ENCODE peak calls at places on chromosomes 5 and 9, in five cellular contexts. One of them, this sample, is unnamed.

GRCh38 chr5:81393783-81394718 is at the start of gene ACOT12:
- DNase-seq in K562: no peak
- DNase-seq in HepG2: no peak
- DNase-seq in GM12878: no peak
- DNase-seq in H1: no peak
- DNase-seq in this sample: no peak

GRCh38 chr5:160287378-160288051 is 24.8 kb downstream of the CCNJL start:
- DNase-seq in H1: peak; percentile 91
- DNase-seq in K562: no peak
- DNase-seq in HepG2: peak; percentile 62
- DNase-seq in GM12878: no peak
- DNase-seq in this sample: no peak

GRCh38 chr5:62029303-62029702 is 276.7 kb upstream of the KIF2A start:
- DNase-seq in K562: no peak
- DNase-seq in GM12878: no peak
- DNase-seq in H1: no peak
- DNase-seq in HepG2: no peak
- DNase-seq in this sample: no peak

GRCh38 chr5:158838788-158839187 is 260.9 kb downstream of the EBF1 start:
- DNase-seq in HepG2: no peak
- DNase-seq in H1: no peak
- DNase-seq in K562: no peak
- DNase-seq in GM12878: no peak
- DNase-seq in this sample: no peak

GRCh38 chr9:16413509-16414016 is 456.9 kb downstream of the BNC2 start:
- DNase-seq in H1: no peak
- DNase-seq in GM12878: no peak
- DNase-seq in HepG2: peak; percentile 95
- DNase-seq in K562: no peak
- DNase-seq in this sample: no peak

GRCh38 chr5:1245901-1246576 is 20.9 kb downstream of the SLC6A18 start:
- DNase-seq in GM12878: no peak
- DNase-seq in K562: no peak
- DNase-seq in HepG2: no peak
- DNase-seq in H1: no peak
- DNase-seq in this sample: no peak

GRCh38 chr5:123708074-123708806 is 196.3 kb downstream of the CSNK1G3 start:
- DNase-seq in K562: no peak
- DNase-seq in GM12878: no peak
- DNase-seq in HepG2: no peak
- DNase-seq in H1: no peak
- DNase-seq in this sample: no peak

GRCh38 chr5:62083661-62084060 is 222.3 kb upstream of the KIF2A start:
- DNase-seq in H1: no peak
- DNase-seq in HepG2: no peak
- DNase-seq in K562: no peak
- DNase-seq in GM12878: no peak
- DNase-seq in this sample: no peak

GRCh38 chr9:12963537-12963936 is 188.7 kb downstream of the LURAP1L start:
- DNase-seq in H1: no peak
- DNase-seq in K562: no peak
- DNase-seq in GM12878: no peak
- DNase-seq in HepG2: no peak
- DNase-seq in this sample: no peak

GRCh38 chr5:86644843-86645242 is 27.1 kb downstream of the COX7C start:
- DNase-seq in K562: no peak
- DNase-seq in GM12878: no peak
- DNase-seq in H1: no peak
- DNase-seq in HepG2: no peak
- DNase-seq in this sample: no peak

GRCh38 chr5:5104550-5104949 is 35.6 kb upstream of the ADAMTS16 start:
- DNase-seq in H1: no peak
- DNase-seq in GM12878: no peak
- DNase-seq in K562: no peak
- DNase-seq in HepG2: no peak
- DNase-seq in this sample: no peak

GRCh38 chr5:91194861-91195460 is 188.2 kb downstream of the ARRDC3 start:
- DNase-seq in GM12878: no peak
- DNase-seq in K562: no peak
- DNase-seq in HepG2: no peak
- DNase-seq in H1: no peak
- DNase-seq in this sample: no peak

DNA sequence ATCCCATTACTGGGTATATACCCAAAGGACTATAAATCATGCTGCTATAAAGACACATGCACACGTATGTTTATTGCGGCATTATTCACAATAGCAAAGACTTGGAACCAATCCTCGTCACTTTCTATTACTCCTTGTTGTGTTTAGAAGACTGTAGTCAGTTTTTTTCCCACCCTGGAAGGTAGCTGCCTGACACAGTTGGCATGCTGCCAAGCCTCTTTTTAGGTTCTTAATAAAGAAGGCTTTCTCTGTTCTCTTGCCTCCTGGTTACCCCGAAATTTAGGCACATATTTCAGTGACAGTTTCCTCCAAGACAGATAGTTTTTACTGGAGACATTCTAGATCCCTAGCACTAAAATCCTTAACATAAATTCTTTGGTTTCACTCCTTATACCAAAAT is 205.4 kb upstream of the PCSK5 start:
- DNase-seq in H1: no peak
- DNase-seq in HepG2: no peak
- DNase-seq in GM12878: no peak
- DNase-seq in K562: no peak
- DNase-seq in this sample: no peak
- TF ChIP-seq SP1 in H1: no peak
- TF ChIP-seq SP1 in HepG2: no peak
- TF ChIP-seq SP1 in GM12878: no peak
- TF ChIP-seq SP1 in K562: no peak
- TF ChIP-seq SP1 in this sample: no peak

GRCh38 chr5:82404382-82404945 is 126.3 kb upstream of the RPS23 start:
- DNase-seq in K562: no peak
- DNase-seq in H1: no peak
- DNase-seq in GM12878: no peak
- DNase-seq in HepG2: no peak
- DNase-seq in this sample: no peak

GRCh38 chr5:82406200-82406773 is 128.1 kb upstream of the RPS23 start:
- DNase-seq in H1: no peak
- DNase-seq in HepG2: no peak
- DNase-seq in GM12878: no peak
- DNase-seq in K562: no peak
- DNase-seq in this sample: no peak

GRCh38 chr5:82403724-82404123 is 125.6 kb upstream of the RPS23 start:
- DNase-seq in HepG2: no peak
- DNase-seq in H1: no peak
- DNase-seq in GM12878: no peak
- DNase-seq in K562: no peak
- DNase-seq in this sample: no peak

GRCh38 chr5:82405166-82405565 is 127.0 kb upstream of the RPS23 start:
- DNase-seq in HepG2: no peak
- DNase-seq in GM12878: no peak
- DNase-seq in K562: no peak
- DNase-seq in H1: no peak
- DNase-seq in this sample: no peak

DNA sequence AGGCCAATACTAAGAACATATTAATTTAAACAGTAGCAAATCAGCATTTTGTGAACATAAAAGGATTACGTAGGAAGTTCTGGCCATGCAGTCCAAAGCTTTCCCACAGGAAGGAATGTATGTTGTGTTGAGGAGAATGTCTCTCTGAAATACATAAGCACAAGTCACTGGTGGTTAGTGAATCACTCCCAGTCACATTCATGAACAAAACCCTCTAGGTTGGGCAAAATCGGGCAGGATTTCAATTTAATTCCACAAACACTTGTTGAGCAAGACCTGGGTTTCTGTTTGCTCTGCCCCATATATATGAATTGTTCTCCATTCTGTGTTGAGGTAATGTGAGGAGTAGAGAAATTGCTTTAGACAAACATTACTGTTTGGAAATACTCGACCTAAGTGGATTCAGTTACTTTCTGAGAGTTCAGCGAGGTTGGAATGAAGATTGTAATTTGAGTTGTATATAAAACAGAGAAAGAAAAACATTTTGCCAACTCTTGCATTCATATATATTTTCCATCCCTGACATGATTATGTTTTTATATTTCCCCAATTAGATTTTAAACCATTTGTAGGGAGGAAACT is 127.6 kb upstream of the RPS23 start:
- DNase-seq in H1: no peak
- DNase-seq in HepG2: peak; percentile 63
- DNase-seq in K562: no peak
- DNase-seq in GM12878: no peak
- DNase-seq in this sample: no peak
- H3K27ac ChIP-seq in H1: no peak overlapping the region
- H3K27ac ChIP-seq in HepG2: no peak overlapping the region
- H3K27ac ChIP-seq in K562: no peak overlapping the region
- H3K27ac ChIP-seq in GM12878: no peak overlapping the region
- H3K27ac ChIP-seq in this sample: no peak overlapping the region

GRCh38 chr5:96716716-96717115 is 54.5 kb downstream of the CAST start:
- DNase-seq in K562: no peak
- DNase-seq in H1: no peak
- DNase-seq in GM12878: no peak
- DNase-seq in HepG2: no peak
- DNase-seq in this sample: no peak

GRCh38 chr5:96712100-96712746 is 50.0 kb downstream of the CAST start:
- DNase-seq in K562: no peak
- DNase-seq in H1: no peak
- DNase-seq in HepG2: no peak
- DNase-seq in GM12878: no peak
- DNase-seq in this sample: no peak

GRCh38 chr5:96714450-96714849 is 52.3 kb downstream of the CAST start:
- DNase-seq in GM12878: no peak
- DNase-seq in K562: no peak
- DNase-seq in H1: no peak
- DNase-seq in HepG2: no peak
- DNase-seq in this sample: no peak

GRCh38 chr5:96716007-96716406 is 53.8 kb downstream of the CAST start:
- DNase-seq in H1: no peak
- DNase-seq in K562: no peak
- DNase-seq in GM12878: no peak
- DNase-seq in HepG2: no peak
- DNase-seq in this sample: no peak

GRCh38 chr5:96714951-96715451 is 52.8 kb downstream of the CAST start:
- DNase-seq in H1: no peak
- DNase-seq in GM12878: no peak
- DNase-seq in HepG2: peak; percentile 96
- DNase-seq in K562: peak; percentile 28
- DNase-seq in this sample: peak; percentile 58
- TF ChIP-seq POLR2AphosphoS5 in H1: no peak
- TF ChIP-seq POLR2AphosphoS5 in GM12878: no peak
- TF ChIP-seq POLR2AphosphoS5 in HepG2: no peak
- TF ChIP-seq POLR2AphosphoS5 in K562: no peak
- TF ChIP-seq POLR2AphosphoS5 in this sample: no peak

GRCh38 chr9:109513871-109514270 is 15.8 kb upstream of the PTPN3 start:
- DNase-seq in H1: no peak
- DNase-seq in HepG2: no peak
- DNase-seq in K562: no peak
- DNase-seq in GM12878: no peak
- DNase-seq in this sample: no peak
- TF ChIP-seq SP1 in H1: no peak
- TF ChIP-seq SP1 in HepG2: no peak
- TF ChIP-seq SP1 in K562: no peak
- TF ChIP-seq SP1 in GM12878: no peak
- TF ChIP-seq SP1 in this sample: no peak

DNA sequence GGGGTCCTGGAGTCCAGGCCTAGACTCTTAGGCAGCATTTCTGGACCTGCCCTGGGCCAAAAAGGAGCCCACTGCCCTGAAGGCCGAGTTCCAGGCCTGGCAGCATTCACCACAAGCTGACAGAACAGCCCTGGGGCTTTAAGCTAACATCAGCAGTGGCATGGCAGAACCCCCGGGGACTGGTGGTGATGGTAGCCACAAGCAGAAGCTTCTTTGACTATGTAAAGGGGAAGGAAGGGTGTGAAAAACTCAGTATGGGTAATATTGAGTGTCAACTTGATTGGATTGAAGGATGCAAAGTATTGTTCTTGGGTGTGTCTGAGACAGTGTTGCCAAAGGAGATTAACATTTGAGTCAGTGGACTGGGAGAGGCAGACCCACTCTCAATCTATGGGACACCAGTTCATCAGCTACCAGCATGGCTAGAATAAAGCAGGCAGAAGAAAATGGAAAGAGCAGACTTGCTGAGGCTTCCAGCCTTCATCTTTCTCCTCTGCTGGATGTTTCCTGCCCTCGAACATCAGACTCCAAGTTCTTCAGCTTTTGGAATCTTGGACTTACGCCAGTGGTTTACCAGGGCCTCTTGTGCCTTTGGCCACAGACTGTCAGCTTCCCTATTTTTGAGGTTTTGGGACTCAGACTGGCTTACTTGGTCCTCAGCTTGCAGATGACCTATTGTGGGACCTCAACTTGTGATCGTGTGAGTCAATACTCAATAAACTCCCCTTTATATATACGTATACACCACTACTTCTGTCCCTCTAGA is 661.0 kb upstream of the C9orf72 start:
- DNase-seq in K562: no peak
- DNase-seq in HepG2: no peak
- DNase-seq in H1: no peak
- DNase-seq in GM12878: no peak
- DNase-seq in this sample: no peak
- H3K27ac ChIP-seq in K562: no peak overlapping the region
- H3K27ac ChIP-seq in HepG2: no peak overlapping the region
- H3K27ac ChIP-seq in H1: no peak overlapping the region
- H3K27ac ChIP-seq in GM12878: no peak overlapping the region
- H3K27ac ChIP-seq in this sample: no peak overlapping the region

GRCh38 chr5:170297589-170298462 is at the start of gene LCP2:
- DNase-seq in H1: no peak
- DNase-seq in HepG2: no peak
- DNase-seq in GM12878: no peak
- DNase-seq in K562: no peak
- DNase-seq in this sample: no peak
- TF ChIP-seq POLR2AphosphoS5 in H1: no peak
- TF ChIP-seq POLR2AphosphoS5 in HepG2: no peak
- TF ChIP-seq POLR2AphosphoS5 in GM12878: peak; percentile 8
- TF ChIP-seq POLR2AphosphoS5 in K562: no peak
- TF ChIP-seq POLR2AphosphoS5 in this sample: no peak

DNA sequence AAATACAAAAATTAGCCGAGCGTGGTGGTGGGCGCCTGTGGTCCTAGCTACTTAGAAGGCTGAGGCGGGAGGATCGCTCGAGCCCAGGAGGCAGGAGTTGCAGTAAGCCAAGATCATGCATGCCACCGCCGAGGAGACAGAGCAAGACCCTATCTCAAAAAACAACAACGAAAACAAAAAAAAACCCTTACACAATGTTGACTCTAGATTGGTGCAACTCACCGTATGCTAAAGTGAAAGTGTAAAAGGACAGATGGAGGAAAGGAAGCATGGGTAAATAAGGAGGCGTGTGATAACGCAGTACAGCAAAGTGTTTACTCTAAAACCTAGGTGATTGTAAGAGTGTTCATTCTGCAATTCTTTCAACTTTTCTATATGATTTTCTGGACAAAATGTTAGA is 15.9 kb upstream of the RUFY1 start:
- DNase-seq in H1: no peak
- DNase-seq in K562: no peak
- DNase-seq in GM12878: no peak
- DNase-seq in HepG2: peak; percentile 19
- DNase-seq in this sample: no peak
- TF ChIP-seq SP1 in H1: no peak
- TF ChIP-seq SP1 in K562: no peak
- TF ChIP-seq SP1 in GM12878: no peak
- TF ChIP-seq SP1 in HepG2: no peak
- TF ChIP-seq SP1 in this sample: no peak

This sample was measured in HCT116.